ENCODE peak calls at places on chromosomes 16 and 17, in five cellular contexts. One of them, this sample, is unnamed.
A peak's percentile ranks its signal among the peaks of the same experiment; 100 is the strongest.

GRCh38 chr16:81843243-81843582 is 64.1 kb downstream of the PLCG2 start:
- DNase-seq in A549: no peak
- DNase-seq in fibroblast of mammary gland: no peak
- DNase-seq in K562: no peak
- DNase-seq in uterus: no peak
- DNase-seq in this sample: peak; percentile 17

GRCh38 chr17:82247175-82247823 is 18.5 kb downstream of the SLC16A3 start:
- DNase-seq in A549: no peak
- DNase-seq in fibroblast of mammary gland: no peak
- DNase-seq in K562: no peak
- DNase-seq in uterus: no peak
- DNase-seq in this sample: no peak

GRCh38 chr17:75289832-75290337 is 652 bp upstream of the SLC25A19 start:
- DNase-seq in A549: peak; percentile 70
- DNase-seq in fibroblast of mammary gland: peak; percentile 65
- DNase-seq in K562: no peak
- DNase-seq in uterus: peak; percentile 47
- DNase-seq in this sample: peak; percentile 89

GRCh38 chr17:76262732-76263344 is 2.3 kb upstream of the UBALD2 start:
- DNase-seq in A549: no peak
- DNase-seq in fibroblast of mammary gland: no peak
- DNase-seq in K562: no peak
- DNase-seq in uterus: no peak
- DNase-seq in this sample: no peak

GRCh38 chr16:31714899-31715504 is 158.6 kb upstream of the ZNF267 start:
- DNase-seq in A549: no peak
- DNase-seq in fibroblast of mammary gland: peak; percentile 14
- DNase-seq in K562: no peak
- DNase-seq in uterus: no peak
- DNase-seq in this sample: no peak

GRCh38 chr17:6592193-6592592 is 35.8 kb upstream of the PITPNM3 start:
- DNase-seq in A549: peak; percentile 89
- DNase-seq in fibroblast of mammary gland: no peak
- DNase-seq in K562: no peak
- DNase-seq in uterus: no peak
- DNase-seq in this sample: no peak

GRCh38 chr17:48970224-48970623 is 1.8 kb upstream of the GIP start:
- DNase-seq in A549: peak; percentile 61
- DNase-seq in fibroblast of mammary gland: no peak
- DNase-seq in K562: peak; percentile 60
- DNase-seq in uterus: no peak
- DNase-seq in this sample: peak; percentile 48

GRCh38 chr17:48539177-48539576 is 5.7 kb downstream of the HOXB2 start:
- DNase-seq in A549: no peak
- DNase-seq in fibroblast of mammary gland: peak; percentile 94
- DNase-seq in K562: no peak
- DNase-seq in uterus: no peak
- DNase-seq in this sample: peak; percentile 39

GRCh38 chr17:10370209-10370608 is 2.6 kb downstream of the MYH13 start:
- DNase-seq in A549: no peak
- DNase-seq in fibroblast of mammary gland: no peak
- DNase-seq in K562: no peak
- DNase-seq in uterus: no peak
- DNase-seq in this sample: no peak

GRCh38 chr16:20676268-20676828 is 21.1 kb downstream of the ACSM1 start:
- DNase-seq in A549: no peak
- DNase-seq in fibroblast of mammary gland: no peak
- DNase-seq in K562: no peak
- DNase-seq in uterus: peak; percentile 29
- DNase-seq in this sample: no peak

GRCh38 chr17:33506889-33507650 is 214.0 kb upstream of the ASIC2 start:
- DNase-seq in A549: no peak
- DNase-seq in fibroblast of mammary gland: peak; percentile 15
- DNase-seq in K562: peak; percentile 49
- DNase-seq in uterus: peak; percentile 33
- DNase-seq in this sample: peak; percentile 69

GRCh38 chr17:42061641-42062487 is 11.5 kb upstream of the C17orf113 start:
- DNase-seq in A549: no peak
- DNase-seq in fibroblast of mammary gland: no peak
- DNase-seq in K562: no peak
- DNase-seq in uterus: no peak
- DNase-seq in this sample: no peak

GRCh38 chr17:45783593-45784292 is 377 bp upstream of the CRHR1 start:
- DNase-seq in A549: no peak
- DNase-seq in fibroblast of mammary gland: no peak
- DNase-seq in K562: no peak
- DNase-seq in uterus: peak; percentile 76
- DNase-seq in this sample: no peak

GRCh38 chr16:83439412-83439811 is 368.4 kb upstream of the HSBP1 start:
- DNase-seq in A549: no peak
- DNase-seq in fibroblast of mammary gland: no peak
- DNase-seq in K562: no peak
- DNase-seq in uterus: no peak
- DNase-seq in this sample: no peak

GRCh38 chr16:82287948-82288347 is 117.9 kb upstream of the MPHOSPH6 start:
- DNase-seq in A549: no peak
- DNase-seq in fibroblast of mammary gland: no peak
- DNase-seq in K562: no peak
- DNase-seq in uterus: no peak
- DNase-seq in this sample: no peak

GRCh38 chr16:77888786-77889185 is 100.4 kb downstream of the VAT1L start:
- DNase-seq in A549: no peak
- DNase-seq in fibroblast of mammary gland: no peak
- DNase-seq in K562: no peak
- DNase-seq in uterus: no peak
- DNase-seq in this sample: peak; percentile 28

GRCh38 chr17:17681744-17682292 is 560 bp downstream of the RAI1 start:
- DNase-seq in A549: peak; percentile 46
- DNase-seq in fibroblast of mammary gland: no peak
- DNase-seq in K562: peak; percentile 54
- DNase-seq in uterus: peak; percentile 55
- DNase-seq in this sample: peak; percentile 32

GRCh38 chr17:47279062-47279801 is 25.6 kb downstream of the ITGB3 start:
- DNase-seq in A549: peak; percentile 24
- DNase-seq in fibroblast of mammary gland: peak; percentile 99
- DNase-seq in K562: peak; percentile 77
- DNase-seq in uterus: peak; percentile 74
- DNase-seq in this sample: peak; percentile 99

GRCh38 chr17:58960068-58960467 is 146.6 kb downstream of the TRIM37 start:
- DNase-seq in A549: peak; percentile 61
- DNase-seq in fibroblast of mammary gland: peak; percentile 68
- DNase-seq in K562: peak; percentile 8
- DNase-seq in uterus: no peak
- DNase-seq in this sample: peak; percentile 43

GRCh38 chr17:1474402-1475189 is 17.9 kb downstream of the MYO1C start:
- DNase-seq in A549: no peak
- DNase-seq in fibroblast of mammary gland: no peak
- DNase-seq in K562: no peak
- DNase-seq in uterus: no peak
- DNase-seq in this sample: no peak

GRCh38 chr16:67030221-67030962 is 1.4 kb downstream of the CBFB start:
- DNase-seq in A549: no peak
- DNase-seq in fibroblast of mammary gland: no peak
- DNase-seq in K562: no peak
- DNase-seq in uterus: no peak
- DNase-seq in this sample: no peak

GRCh38 chr17:75316253-75316652 is 27.0 kb upstream of the SLC25A19 start:
- DNase-seq in A549: no peak
- DNase-seq in fibroblast of mammary gland: no peak
- DNase-seq in K562: no peak
- DNase-seq in uterus: no peak
- DNase-seq in this sample: no peak

GRCh38 chr17:65101371-65101770 is 35.8 kb upstream of the RGS9 start:
- DNase-seq in A549: no peak
- DNase-seq in fibroblast of mammary gland: no peak
- DNase-seq in K562: no peak
- DNase-seq in uterus: no peak
- DNase-seq in this sample: no peak
- H3K4me3 ChIP-seq in A549: peak overlapping the region; percentile 55
- H3K4me3 ChIP-seq in fibroblast of mammary gland: no peak overlapping the region
- H3K4me3 ChIP-seq in K562: no peak overlapping the region
- H3K4me3 ChIP-seq in uterus: peak overlapping the region; percentile 37
- H3K4me3 ChIP-seq in this sample: no peak overlapping the region

DNA sequence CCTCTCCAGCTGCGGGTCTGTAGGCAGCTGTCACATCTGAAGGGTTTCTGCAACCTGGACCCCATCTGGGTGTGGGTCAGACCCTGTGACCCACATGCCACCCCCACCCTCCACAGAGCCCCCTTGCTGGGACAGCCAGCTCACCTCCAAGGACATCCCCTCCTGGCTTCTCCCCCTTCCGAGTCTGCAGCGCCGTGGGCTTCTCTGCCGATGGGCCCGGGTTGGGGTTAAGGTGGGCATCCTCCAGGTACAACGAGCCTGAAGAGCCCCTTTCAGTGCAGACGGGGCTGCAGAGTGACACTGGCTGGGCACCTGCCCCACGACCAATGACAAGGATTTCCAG is 28.9 kb downstream of the OR1D5 start:
- DNase-seq in A549: no peak
- DNase-seq in fibroblast of mammary gland: no peak
- DNase-seq in K562: no peak
- DNase-seq in uterus: no peak
- DNase-seq in this sample: no peak
- TF ChIP-seq CTCF in A549: no peak
- TF ChIP-seq CTCF in fibroblast of mammary gland: no peak
- TF ChIP-seq CTCF in K562: no peak
- TF ChIP-seq CTCF in uterus: no peak
- TF ChIP-seq CTCF in this sample: no peak

GRCh38 chr17:28045304-28045703 is 2.8 kb downstream of the NLK start:
- DNase-seq in A549: no peak
- DNase-seq in fibroblast of mammary gland: no peak
- DNase-seq in K562: no peak
- DNase-seq in uterus: no peak
- DNase-seq in this sample: no peak
- H3K4me3 ChIP-seq in A549: no peak overlapping the region
- H3K4me3 ChIP-seq in fibroblast of mammary gland: no peak overlapping the region
- H3K4me3 ChIP-seq in K562: no peak overlapping the region
- H3K4me3 ChIP-seq in uterus: no peak overlapping the region
- H3K4me3 ChIP-seq in this sample: no peak overlapping the region

GRCh38 chr16:29641561-29641960 is 21.5 kb upstream of the SPN start:
- DNase-seq in A549: no peak
- DNase-seq in fibroblast of mammary gland: no peak
- DNase-seq in K562: peak; percentile 51
- DNase-seq in uterus: no peak
- DNase-seq in this sample: peak; percentile 10
- TF ChIP-seq CTCF in A549: peak; percentile 16
- TF ChIP-seq CTCF in fibroblast of mammary gland: no peak
- TF ChIP-seq CTCF in K562: peak; percentile 28
- TF ChIP-seq CTCF in uterus: no peak
- TF ChIP-seq CTCF in this sample: no peak

DNA sequence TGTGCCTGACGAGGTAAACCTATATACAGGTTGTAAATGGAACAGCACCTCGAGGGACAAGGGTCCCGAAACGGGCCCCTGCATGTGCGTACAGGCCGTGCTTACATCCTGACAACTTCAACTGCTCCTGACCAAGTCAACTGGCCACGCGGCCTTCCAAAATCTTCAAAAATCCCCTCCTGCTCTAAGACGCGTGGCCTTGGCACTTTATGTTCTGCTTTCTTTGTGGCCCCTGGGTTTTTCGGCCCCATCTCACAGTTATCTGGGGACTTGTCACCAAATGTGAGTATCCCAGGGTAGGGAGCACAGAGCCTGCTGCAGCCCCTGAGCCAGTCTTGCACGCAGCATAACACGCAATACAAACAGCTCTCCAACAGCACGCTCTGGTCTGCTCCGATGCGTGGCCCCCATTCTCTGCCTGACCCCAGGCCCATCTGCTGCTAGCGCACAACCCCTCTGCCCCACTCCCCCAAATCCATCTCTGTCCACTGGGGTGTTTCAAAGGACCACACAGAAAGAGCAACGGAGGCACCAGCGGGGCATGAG is 659 bp downstream of the RPH3AL start:
- DNase-seq in A549: peak; percentile 57
- DNase-seq in fibroblast of mammary gland: no peak
- DNase-seq in K562: no peak
- DNase-seq in uterus: no peak
- DNase-seq in this sample: no peak
- H3K4me3 ChIP-seq in A549: peak overlapping the region; percentile 48
- H3K4me3 ChIP-seq in fibroblast of mammary gland: no peak overlapping the region
- H3K4me3 ChIP-seq in K562: no peak overlapping the region
- H3K4me3 ChIP-seq in uterus: no peak overlapping the region
- H3K4me3 ChIP-seq in this sample: no peak overlapping the region

This sample was measured in fibroblast of villous mesenchyme.